ENCODE peak calls at places on chromosomes 16 and 17, in four cellular contexts. D is amniotic epithelial cell, X is HuH-7, C is astrocyte of the hippocampus. Y is an unnamed sample.

GRCh38 chr16:35525979-35526590 is 2066.7 kb downstream of the TP53TG3F start:
- DNase-seq in X (no peak), D (no peak), C (no peak), Y (no peak)

GRCh38 chr17:6953689-6954088 is 42.2 kb upstream of the ALOX12 start:
- DNase-seq in C (no peak), D (no peak), X (no peak), Y (no peak)

GRCh38 chr16:85838381-85838780 is 38.9 kb downstream of the COX4I1 start:
- DNase-seq in X (no peak), D (no peak), C (no peak), Y (no peak)

GRCh38 chr16:85157372-85157771 is 45.1 kb upstream of the CIBAR2 start:
- DNase-seq in X (no peak), C (no peak), D (no peak), Y (no peak)

GRCh38 chr16:7548796-7549318 is 216.2 kb downstream of the RBFOX1 start:
- DNase-seq in D (no peak), X (no peak), C (no peak), Y (no peak)

GRCh38 chr17:8503368-8503767 is 67.7 kb downstream of the NDEL1 start:
- DNase-seq in X (no peak), D (no peak), C (no peak), Y (no peak)

GRCh38 chr16:70789231-70789926 is 11.6 kb downstream of the VAC14 start:
- DNase-seq in D (peak; percentile 34), X (no peak), C (no peak), Y (no peak)

GRCh38 chr17:13350466-13350865 is 251.3 kb downstream of the HS3ST3A1 start:
- DNase-seq in D (no peak), X (no peak), C (peak; percentile 6), Y (no peak)

GRCh38 chr16:56679813-56680212 is 2.5 kb upstream of the MT1X start:
- DNase-seq in D (no peak), C (no peak), X (no peak), Y (no peak)

GRCh38 chr16:26642047-26642664 is 424.6 kb upstream of the C16orf82 start:
- DNase-seq in C (no peak), X (no peak), D (no peak), Y (no peak)

GRCh38 chr17:68061512-68062313 is 26.2 kb downstream of the KPNA2 start:
- DNase-seq in X (no peak), D (no peak), C (no peak), Y (peak; percentile 30)

GRCh38 chr17:71189493-71189831 is 931.4 kb upstream of the SOX9 start:
- DNase-seq in D (no peak), X (no peak), C (no peak), Y (no peak)

GRCh38 chr16:31430380-31431052 is 2.4 kb upstream of the COX6A2 start:
- DNase-seq in X (no peak), D (no peak), C (no peak), Y (no peak)

GRCh38 chr17:15892679-15893332 is 52.1 kb upstream of the ADORA2B start:
- DNase-seq in D (peak; percentile 18), C (peak; percentile 70), X (no peak), Y (no peak)

Y was measured in GM13977.